ENCODE peak calls at places on chromosomes 13 and 19, in seven cellular contexts. O is GM12891, U is K562, F is H1, N is SK-N-SH, R is HepG2, I is GM12878. Z is an unnamed sample.
A peak's percentile ranks its signal among the peaks of the same experiment; 100 is the strongest.

GRCh38 chr19:10583021-10583776 is 3.9 kb downstream of the AP1M2 start:
- DNase-seq in O (no peak), F (no peak), I (no peak), N (no peak), U (no peak), R (no peak), Z (no peak)

GRCh38 chr13:111325941-111326620 is 5.6 kb downstream of the TEX29 start:
- DNase-seq in R (no peak), U (no peak), I (no peak), O (no peak), N (no peak), F (no peak), Z (no peak)

GRCh38 chr13:33401238-33401637 is 115.7 kb upstream of the STARD13 start:
- DNase-seq in F (no peak), N (no peak), U (no peak), I (no peak), R (no peak), O (no peak), Z (no peak)

GRCh38 chr19:46697142-46697960 is 19.6 kb downstream of the PRKD2 start:
- DNase-seq in N (peak; percentile 72), U (peak; percentile 100), F (peak; percentile 96), R (no peak), O (no peak), I (no peak), Z (no peak)

GRCh38 chr19:17259118-17259780 is 5.3 kb downstream of the USHBP1 start:
- DNase-seq in O (no peak), I (no peak), F (no peak), R (no peak), N (no peak), U (no peak), Z (no peak)

GRCh38 chr19:48085077-48085476 is 25.5 kb downstream of the PLA2G4C start:
- DNase-seq in N (no peak), I (no peak), O (no peak), R (no peak), F (no peak), U (no peak), Z (no peak)

GRCh38 chr19:10013834-10014618 is 743 bp downstream of the RDH8 start:
- DNase-seq in N (peak; percentile 2), O (no peak), I (no peak), R (no peak), U (no peak), F (no peak), Z (no peak)

GRCh38 chr13:100269837-100270236 is 180.9 kb downstream of the PCCA start:
- DNase-seq in F (no peak), I (no peak), N (no peak), R (no peak), U (no peak), O (no peak), Z (no peak)

GRCh38 chr13:20702530-20702929 is 969 bp upstream of the IL17D start:
- DNase-seq in O (no peak), I (no peak), U (no peak), N (no peak), F (no peak), R (no peak), Z (no peak)

GRCh38 chr19:16896098-16896912 is 7.5 kb downstream of the F2RL3 start:
- DNase-seq in F (no peak), O (no peak), R (no peak), I (no peak), N (no peak), U (peak; percentile 83), Z (no peak)

GRCh38 chr19:33226550-33227241 is 1.0 kb upstream of the SLC7A10 start:
- DNase-seq in N (peak; percentile 85), U (no peak), O (no peak), I (no peak), R (no peak), F (peak; percentile 59), Z (no peak)

GRCh38 chr19:38090561-38090960 is 133.5 kb downstream of the DPF1 start:
- DNase-seq in U (no peak), O (no peak), F (no peak), R (no peak), N (no peak), I (no peak), Z (no peak)

GRCh38 chr13:33279414-33279813 is 6.1 kb downstream of the STARD13 start:
- DNase-seq in F (no peak), R (no peak), O (no peak), I (no peak), U (no peak), N (no peak), Z (no peak)

GRCh38 chr19:38667552-38668205 is 20.2 kb downstream of the ACTN4 start:
- DNase-seq in R (no peak), O (no peak), I (no peak), F (no peak), N (no peak), U (no peak), Z (no peak)

GRCh38 chr13:33490461-33491327 is 205.1 kb upstream of the STARD13 start:
- DNase-seq in R (no peak), N (no peak), F (peak; percentile 33), O (no peak), U (peak; percentile 5), I (no peak), Z (no peak)

GRCh38 chr13:74021507-74021906 is 112.7 kb downstream of the KLF12 start:
- DNase-seq in O (no peak), I (no peak), N (no peak), U (no peak), R (no peak), F (no peak), Z (no peak)
- TF ChIP-seq POLR2AphosphoS5 in O (no peak), I (no peak), N (no peak), U (no peak), R (no peak), F (no peak), Z (no peak)

GRCh38 chr13:41613471-41613870 is 156.1 kb downstream of the RGCC start:
- DNase-seq in N (no peak), I (no peak), R (no peak), F (no peak), U (no peak), O (no peak), Z (no peak)
- TF ChIP-seq TAF1 in N (no peak), I (no peak), R (no peak), F (no peak), U (no peak), O (no peak), Z (no peak)

DNA sequence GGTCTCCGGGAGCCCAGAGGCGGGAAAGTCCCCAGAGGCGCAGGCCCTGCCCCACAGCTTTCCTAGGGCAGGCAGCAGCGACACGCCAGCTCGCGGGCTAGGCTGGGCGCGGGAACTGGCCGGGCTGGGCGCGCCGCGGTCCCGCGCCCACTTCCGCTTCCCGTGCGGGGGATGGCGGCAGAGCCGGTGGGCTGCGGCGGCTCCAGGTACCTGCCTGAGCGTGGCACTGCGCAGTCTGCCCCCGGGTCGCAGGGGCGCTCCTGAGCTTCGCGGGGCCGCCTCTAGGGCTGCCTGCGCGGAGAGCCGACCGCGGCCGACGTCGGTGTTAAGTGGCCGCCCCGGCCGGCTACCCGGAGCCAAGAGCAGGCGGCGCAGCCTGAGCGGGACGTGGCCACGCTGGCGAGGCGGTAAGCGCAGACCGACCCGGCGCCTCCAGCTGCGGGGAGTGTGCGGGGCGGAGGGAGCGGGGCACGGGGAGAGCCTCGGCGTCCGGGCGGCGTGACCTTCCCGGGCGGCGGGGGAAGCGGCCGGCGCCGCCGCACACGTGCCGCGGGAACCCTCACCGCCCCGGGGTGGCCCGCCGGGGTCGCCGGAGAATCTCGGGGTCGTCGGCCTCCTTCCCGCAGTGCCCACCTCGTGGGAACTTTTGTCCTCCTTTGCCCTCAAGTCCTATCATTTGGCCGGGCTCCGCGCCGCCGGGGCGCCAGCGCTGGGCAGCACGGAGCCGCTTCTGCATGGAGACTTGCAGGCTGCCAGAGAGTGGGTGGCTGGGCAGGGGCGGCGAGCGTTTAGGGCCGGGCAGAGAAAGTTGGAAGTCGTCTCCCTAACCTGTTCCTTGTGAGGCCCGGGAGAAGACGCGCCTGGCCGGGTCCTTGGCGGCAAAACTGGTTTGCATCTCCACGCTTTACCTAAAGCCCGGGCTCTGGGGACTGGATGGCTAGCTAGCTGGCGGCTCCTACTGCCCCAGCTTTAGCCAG is 31.4 kb upstream of the MPHOSPH8 start:
- DNase-seq in F (peak; percentile 9), O (peak; percentile 76), U (peak; percentile 63), N (peak; percentile 91), I (no peak), R (peak; percentile 58), Z (peak; percentile 73)
- TF ChIP-seq POLR2AphosphoS5 in F (no peak), O (no peak), U (no peak), N (peak; percentile 43), I (peak; percentile 63), R (peak; percentile 55), Z (no peak)

DNA sequence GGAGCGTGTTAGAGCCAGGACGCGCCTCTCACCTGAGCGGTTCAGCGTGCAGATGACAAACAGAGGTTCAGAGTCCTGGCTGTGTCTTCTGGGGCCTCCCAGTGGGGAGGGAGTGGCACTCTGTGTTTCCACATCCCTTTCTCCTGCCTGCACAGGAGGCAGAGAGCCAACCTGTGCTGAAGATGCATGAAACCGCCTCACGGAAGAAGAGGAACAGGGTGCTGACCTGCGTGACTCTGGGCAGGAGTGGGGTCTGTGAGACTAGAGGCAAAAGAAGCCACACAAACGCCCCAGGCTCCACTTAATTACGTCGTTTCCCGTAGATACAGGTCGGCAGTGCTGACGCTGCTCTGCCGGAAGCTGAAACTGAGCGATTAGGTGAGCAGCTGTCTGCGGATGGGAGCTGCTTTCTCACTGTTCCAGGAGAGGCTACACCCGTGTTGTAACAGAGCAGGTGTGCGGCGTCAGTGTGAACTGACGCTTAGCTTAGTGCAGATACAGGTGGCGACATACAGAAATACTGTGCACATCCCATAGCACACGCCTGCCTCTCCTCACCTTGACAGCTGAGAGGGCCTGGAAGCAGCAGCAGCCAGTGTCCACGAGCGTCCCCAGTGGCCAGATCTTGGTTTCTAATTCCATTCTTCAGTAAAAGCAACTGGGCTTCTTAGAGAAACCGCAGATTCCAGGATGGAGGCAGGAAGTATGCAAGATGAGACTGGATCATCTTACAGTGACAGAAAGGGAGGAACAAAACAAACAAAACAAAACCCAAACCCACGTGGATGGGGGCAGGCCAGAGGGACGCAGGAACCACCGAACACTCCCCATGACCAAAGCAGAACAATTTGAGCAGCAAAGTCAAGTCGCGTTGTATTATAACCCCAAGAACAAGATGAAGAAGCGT is 37.7 kb upstream of the MCF2L start:
- DNase-seq in N (peak; percentile 71), O (no peak), F (peak; percentile 13), I (no peak), R (peak; percentile 59), U (peak; percentile 42), Z (no peak)
- TF ChIP-seq TAF1 in N (no peak), O (no peak), F (no peak), I (no peak), R (no peak), U (no peak), Z (no peak)

DNA sequence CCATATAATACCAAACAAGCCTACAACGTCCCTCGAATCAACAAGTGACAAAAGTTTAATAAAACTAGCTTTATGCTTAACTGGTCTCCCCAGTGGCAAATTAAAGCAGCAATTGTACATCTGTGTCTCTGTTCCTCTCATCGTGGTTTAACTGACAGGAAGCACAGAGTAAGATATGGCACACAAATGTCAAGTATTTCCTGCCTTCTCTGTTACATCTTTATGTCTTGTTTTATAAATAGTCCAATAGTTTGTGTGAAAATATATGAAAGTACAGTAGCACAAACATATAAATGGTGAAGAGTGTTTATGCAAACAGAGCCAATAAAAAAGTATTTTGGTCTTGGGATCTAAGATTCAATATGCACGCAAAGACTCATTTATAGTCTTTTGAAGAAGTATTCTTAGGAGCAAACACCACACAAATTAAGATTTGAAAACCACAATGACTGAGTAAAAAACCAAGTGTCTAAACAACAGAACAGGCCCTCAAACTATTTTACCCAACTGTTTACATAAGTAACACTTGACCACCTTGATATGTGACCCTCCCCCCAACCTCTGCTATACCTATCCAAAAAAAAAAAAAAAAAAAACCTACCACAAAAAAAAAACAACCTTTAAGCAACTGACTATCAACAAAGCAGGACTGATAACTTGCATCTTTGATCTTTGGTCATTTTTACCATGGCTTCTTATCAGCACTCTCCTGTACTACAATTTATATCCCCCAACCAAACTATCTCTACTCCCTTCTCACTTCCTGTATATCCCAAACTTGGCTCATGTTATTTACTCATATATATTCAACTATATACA is 14.0 kb downstream of the ELF1 start:
- DNase-seq in O (no peak), R (no peak), N (no peak), I (peak; percentile 79), F (no peak), U (no peak), Z (no peak)
- TF ChIP-seq POLR2AphosphoS5 in O (peak; percentile 35), R (no peak), N (no peak), I (peak; percentile 31), F (no peak), U (no peak), Z (peak; percentile 64)